ENCODE peak calls at places on chromosome 3, in five cellular contexts. F, G, T, Z and U are unnamed samples.

GRCh38 chr3:131532645-131533044 is 29.9 kb upstream of the MRPL3 start:
- DNase-seq in F (no peak), G (no peak), T (no peak), Z (no peak), U (no peak)

GRCh38 chr3:170496026-170496867 is 77.6 kb downstream of the CLDN11 start:
- DNase-seq in F (no peak), Z (no peak), T (no peak), G (no peak), U (no peak)

GRCh38 chr3:170205302-170205701 is 16.9 kb upstream of the PRKCI start:
- DNase-seq in T (no peak), Z (peak; percentile 44), F (no peak), G (no peak), U (no peak)

GRCh38 chr3:47228088-47228487 is 54.5 kb downstream of the KIF9 start:
- DNase-seq in F (no peak), G (no peak), T (no peak), Z (no peak), U (no peak)

GRCh38 chr3:87359025-87359424 is 82.6 kb upstream of the POU1F1 start:
- DNase-seq in Z (no peak), G (no peak), F (no peak), T (no peak), U (no peak)

GRCh38 chr3:172040078-172040975 is 949 bp downstream of the FNDC3B start:
- DNase-seq in T (peak; percentile 51), Z (peak; percentile 82), F (peak; percentile 89), G (peak; percentile 70), U (peak; percentile 89)

GRCh38 chr3:122975163-122975923 is 52.2 kb downstream of the SEMA5B start:
- DNase-seq in T (no peak), Z (no peak), G (peak; percentile 37), F (no peak), U (peak; percentile 23)

GRCh38 chr3:5466059-5466458 is 278.6 kb downstream of the EDEM1 start:
- DNase-seq in Z (no peak), F (no peak), T (no peak), G (no peak), U (no peak)

GRCh38 chr3:40827942-40828688 is 303.4 kb downstream of the ZNF621 start:
- DNase-seq in G (no peak), F (peak; percentile 59), T (no peak), Z (no peak), U (no peak)

GRCh38 chr3:105707009-105707408 is 161.8 kb downstream of the CBLB start:
- DNase-seq in F (no peak), G (no peak), T (no peak), Z (no peak), U (no peak)

GRCh38 chr3:15633766-15634588 is 32.4 kb downstream of the BTD start:
- DNase-seq in F (no peak), T (no peak), Z (no peak), G (no peak), U (no peak)

GRCh38 chr3:98599647-98600411 is 6.4 kb upstream of the CPOX start:
- DNase-seq in T (no peak), F (no peak), Z (no peak), G (no peak), U (no peak)

GRCh38 chr3:31466016-31466415 is 66.7 kb upstream of the STT3B start:
- DNase-seq in T (no peak), F (no peak), Z (no peak), G (no peak), U (no peak)

GRCh38 chr3:117434881-117435412 is 725.4 kb downstream of the TUSC7 start:
- DNase-seq in F (no peak), G (no peak), Z (no peak), T (no peak), U (no peak)

GRCh38 chr3:10600159-10601125 is 95.1 kb upstream of the ATP2B2 start:
- DNase-seq in F (no peak), T (no peak), Z (no peak), G (no peak), U (no peak)

GRCh38 chr3:29454326-29454725 is 173.5 kb downstream of the RBMS3 start:
- DNase-seq in T (no peak), G (no peak), Z (no peak), F (no peak), U (no peak)

GRCh38 chr3:71103430-71103881 is 480.1 kb downstream of the FOXP1 start:
- DNase-seq in T (no peak), F (peak; percentile 71), Z (no peak), G (no peak), U (peak; percentile 51)

GRCh38 chr3:138367912-138368311 is 19.5 kb downstream of the MRAS start:
- DNase-seq in Z (no peak), G (no peak), F (peak; percentile 66), T (no peak), U (peak; percentile 26)

GRCh38 chr3:72655151-72655551 is 193.1 kb downstream of the SHQ1 start:
- DNase-seq in F (no peak), Z (no peak), G (no peak), T (no peak), U (no peak)

GRCh38 chr3:180116203-180116602 is 79.5 kb upstream of the PEX5L start:
- DNase-seq in T (no peak), G (no peak), Z (no peak), F (no peak), U (no peak)

GRCh38 chr3:132079150-132079549 is 44.3 kb upstream of the CPNE4 start:
- DNase-seq in Z (no peak), T (no peak), G (no peak), F (no peak), U (no peak)

GRCh38 chr3:123799544-123800351 is 84.4 kb downstream of the MYLK start:
- DNase-seq in G (no peak), F (no peak), Z (no peak), T (peak; percentile 38), U (no peak)

GRCh38 chr3:33490641-33491241 is 50.5 kb upstream of the UBP1 start:
- DNase-seq in Z (no peak), T (no peak), F (no peak), G (no peak), U (no peak)

GRCh38 chr3:110397115-110397514 is 674.5 kb upstream of the NECTIN3 start:
- DNase-seq in T (no peak), G (no peak), F (no peak), Z (no peak), U (no peak)

GRCh38 chr3:52248165-52248541 is 2.6 kb downstream of the PPM1M start:
- DNase-seq in Z (no peak), T (no peak), G (no peak), F (no peak), U (no peak)

GRCh38 chr3:13133471-13133981 is 60.3 kb upstream of the IQSEC1 start:
- DNase-seq in Z (no peak), F (no peak), G (no peak), T (no peak), U (peak; percentile 0)

GRCh38 chr3:62724503-62724902 is 150.7 kb downstream of the CADPS start:
- DNase-seq in Z (no peak), T (no peak), F (no peak), G (no peak), U (no peak)

GRCh38 chr3:132008841-132009638 is 25.8 kb downstream of the CPNE4 start:
- DNase-seq in F (no peak), G (no peak), T (no peak), Z (no peak), U (no peak)

GRCh38 chr3:60673123-60673522 is 578.1 kb downstream of the FHIT start:
- DNase-seq in F (no peak), G (no peak), T (no peak), Z (no peak), U (no peak)

GRCh38 chr3:12182687-12183441 is 24.2 kb upstream of the TIMP4 start:
- DNase-seq in T (no peak), F (no peak), G (no peak), Z (no peak), U (no peak)

GRCh38 chr3:192553707-192554106 is 173.6 kb downstream of the FGF12 start:
- DNase-seq in T (no peak), Z (no peak), F (peak; percentile 8), G (no peak), U (no peak)

GRCh38 chr3:14148041-14148985 is 23.5 kb downstream of the TMEM43 start:
- DNase-seq in T (no peak), F (no peak), Z (no peak), G (no peak), U (peak; percentile 45)
- TF ChIP-seq CTCF in T (no peak), F (no peak), Z (no peak), G (no peak), U (no peak)

GRCh38 chr3:128487813-128488635 is 5.0 kb downstream of the GATA2 start:
- DNase-seq in Z (peak; percentile 79), G (no peak), F (peak; percentile 94), T (peak; percentile 89), U (peak; percentile 88)
- TF ChIP-seq CTCF in Z (no peak), G (no peak), F (no peak), T (no peak), U (no peak)

GRCh38 chr3:141306922-141307321 is 61.4 kb upstream of the ZBTB38 start:
- DNase-seq in F (no peak), Z (no peak), G (no peak), T (no peak), U (no peak)

GRCh38 chr3:141311170-141311495 is 57.2 kb upstream of the ZBTB38 start:
- DNase-seq in G (no peak), T (no peak), F (no peak), Z (no peak), U (no peak)

GRCh38 chr3:141307351-141308059 is 60.8 kb upstream of the ZBTB38 start:
- DNase-seq in G (no peak), F (no peak), Z (no peak), T (no peak), U (no peak)

GRCh38 chr3:141306276-141306675 is 62.0 kb upstream of the ZBTB38 start:
- DNase-seq in F (no peak), T (no peak), G (no peak), Z (no peak), U (no peak)

DNA sequence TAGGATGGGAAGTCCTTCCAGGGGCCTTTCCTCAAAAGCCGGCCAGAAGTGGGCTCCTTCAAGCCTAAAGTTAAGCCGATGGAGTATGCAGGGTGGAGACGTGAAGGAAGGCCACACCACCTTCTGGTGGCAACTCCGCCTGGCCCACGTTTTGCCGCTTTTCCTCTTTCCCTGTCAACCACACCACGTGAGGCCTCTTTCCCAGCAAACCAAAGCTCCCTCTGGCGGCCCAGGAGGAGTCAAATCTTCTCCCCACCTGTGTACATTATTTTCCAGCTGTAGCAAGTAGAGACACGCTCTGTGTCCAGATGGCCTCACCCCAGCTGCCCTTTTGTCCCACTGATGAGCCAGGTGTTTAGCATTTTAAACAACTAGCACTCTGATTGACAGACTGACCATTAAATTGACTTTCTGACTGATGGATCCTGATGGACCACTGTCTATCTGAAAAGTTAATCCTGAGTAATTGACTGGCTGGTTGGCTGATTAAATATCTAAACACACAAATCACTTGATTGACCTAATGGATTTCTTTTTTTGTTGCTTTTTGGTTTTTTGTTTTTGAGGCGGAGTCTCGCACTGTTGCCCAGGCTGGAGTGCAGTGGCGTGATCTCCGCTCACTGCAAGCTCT is 59.6 kb upstream of the ZBTB38 start:
- DNase-seq in G (no peak), F (peak; percentile 54), Z (no peak), T (peak; percentile 88), U (peak; percentile 79)
- TF ChIP-seq CTCF in G (no peak), F (peak; percentile 31), Z (no peak), T (peak; percentile 38), U (peak; percentile 92)

GRCh38 chr3:36843065-36844051 is 79.0 kb upstream of the DCLK3 start:
- DNase-seq in F (no peak), G (no peak), T (peak; percentile 13), Z (peak; percentile 41), U (no peak)
- TF ChIP-seq CTCF in F (peak; percentile 49), G (peak; percentile 55), T (peak; percentile 22), Z (peak; percentile 59), U (no peak)

GRCh38 chr3:127822836-127823589 is 698 bp upstream of the MGLL start:
- DNase-seq in Z (peak; percentile 70), G (peak; percentile 59), T (no peak), F (peak; percentile 76), U (peak; percentile 15)
- TF ChIP-seq CTCF in Z (peak; percentile 64), G (no peak), T (peak; percentile 15), F (no peak), U (no peak)